ENCODE peak calls at places on chromosomes 6 and 20, in eight cellular contexts. J is fibroblast of lung, T is heart left ventricle, V is transverse colon, G is endodermal cell, X is left lung, B is upper lobe of right lung, O is thoracic aorta. A is an unnamed sample.

GRCh38 chr6:43174263-43175112 is 3.4 kb downstream of the SRF start:
- DNase-seq in T (peak; percentile 98), V (peak; percentile 98), X (peak; percentile 99), B (peak; percentile 96), O (peak; percentile 98), J (peak; percentile 99), G (peak; percentile 99), A (peak; percentile 97)

GRCh38 chr20:18404172-18404571 is 62.7 kb downstream of the DZANK1 start:
- DNase-seq in O (no peak), J (peak; percentile 18), T (no peak), X (no peak), B (no peak), G (no peak), V (no peak), A (no peak)

GRCh38 chr6:147868493-147869222 is 360.2 kb downstream of the SAMD5 start:
- DNase-seq in X (no peak), G (no peak), T (no peak), V (no peak), B (no peak), J (peak; percentile 35), O (no peak), A (no peak)

GRCh38 chr6:143607959-143608358 is 69.8 kb upstream of the PHACTR2 start:
- DNase-seq in O (no peak), G (no peak), V (no peak), T (no peak), J (peak; percentile 28), B (no peak), X (no peak), A (no peak)

GRCh38 chr6:108876929-108877775 is 28.9 kb downstream of the ARMC2 start:
- DNase-seq in G (no peak), O (peak; percentile 82), T (peak; percentile 92), B (no peak), V (peak; percentile 53), J (peak; percentile 51), X (peak; percentile 80), A (no peak)

GRCh38 chr20:24699321-24700165 is 230.1 kb downstream of the SYNDIG1 start:
- DNase-seq in B (peak; percentile 36), G (peak; percentile 24), V (no peak), X (no peak), O (no peak), J (no peak), T (no peak), A (no peak)

GRCh38 chr20:37379967-37380828 is 34.3 kb downstream of the SRC start:
- DNase-seq in X (peak; percentile 29), V (no peak), T (no peak), G (peak; percentile 51), B (no peak), J (peak; percentile 51), O (no peak), A (no peak)

GRCh38 chr6:67221226-67221625 is 1413.9 kb upstream of the ADGRB3 start:
- DNase-seq in O (no peak), X (no peak), J (no peak), T (no peak), B (no peak), V (no peak), G (no peak), A (no peak)

GRCh38 chr20:25867776-25868649 is 171.4 kb upstream of the ZNF337 start:
- DNase-seq in J (peak; percentile 50), B (peak; percentile 86), O (no peak), G (peak; percentile 88), T (peak; percentile 88), V (peak; percentile 64), X (peak; percentile 67), A (peak; percentile 64)

GRCh38 chr20:46757754-46758678 is 48.6 kb downstream of the SLC2A10 start:
- DNase-seq in V (peak; percentile 51), T (peak; percentile 40), G (peak; percentile 85), O (no peak), J (peak; percentile 38), X (peak; percentile 46), B (no peak), A (peak; percentile 39)

GRCh38 chr6:40395066-40395697 is 192.0 kb downstream of the LRFN2 start:
- DNase-seq in V (no peak), O (no peak), T (no peak), J (no peak), G (peak; percentile 24), X (no peak), B (no peak), A (no peak)

GRCh38 chr6:158211273-158212055 is 43.3 kb downstream of the GTF2H5 start:
- DNase-seq in G (no peak), B (no peak), J (peak; percentile 47), X (no peak), T (no peak), O (no peak), V (no peak), A (no peak)

GRCh38 chr6:82247634-82248232 is at the start of gene IBTK:
- DNase-seq in V (peak; percentile 96), X (peak; percentile 95), B (peak; percentile 96), G (peak; percentile 99), J (peak; percentile 90), O (peak; percentile 78), T (peak; percentile 95), A (peak; percentile 97)

GRCh38 chr6:82248233-82248735 is 740 bp upstream of the IBTK start:
- DNase-seq in J (peak; percentile 81), O (no peak), T (no peak), X (no peak), G (no peak), V (peak; percentile 21), B (no peak), A (peak; percentile 82)

GRCh38 chr6:82249381-82250253 is 2.1 kb upstream of the IBTK start:
- DNase-seq in O (no peak), B (no peak), T (no peak), G (no peak), J (peak; percentile 20), V (no peak), X (no peak), A (no peak)

GRCh38 chr6:82246802-82247633 is 526 bp downstream of the IBTK start:
- DNase-seq in B (no peak), J (peak; percentile 55), X (peak; percentile 64), T (peak; percentile 74), V (peak; percentile 64), G (peak; percentile 88), O (peak; percentile 21), A (no peak)

DNA sequence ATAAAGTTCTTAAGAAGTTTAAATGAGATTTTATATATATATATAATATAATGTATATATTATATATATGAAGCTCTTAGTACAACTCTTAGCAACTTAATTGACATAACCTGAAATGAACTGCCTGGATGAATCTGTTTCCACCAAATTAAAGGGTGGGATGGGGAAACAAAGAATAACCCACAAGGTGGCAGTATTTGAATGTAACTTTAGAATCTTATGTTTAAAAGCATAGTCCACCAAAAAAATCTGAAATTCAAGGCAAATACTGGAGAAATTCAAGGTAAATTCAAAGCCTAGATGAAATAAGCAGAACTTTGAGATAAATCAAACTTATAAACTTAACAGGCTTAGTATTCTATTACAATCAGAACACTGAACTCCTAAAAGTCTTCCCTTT is 4.4 kb upstream of the IBTK start:
- DNase-seq in G (no peak), B (no peak), X (no peak), O (no peak), T (no peak), J (peak; percentile 27), V (no peak), A (no peak)
- TF ChIP-seq CTCF in G (peak; percentile 77), B (peak; percentile 56), X (peak; percentile 40), O (peak; percentile 45), T (peak; percentile 45), J (peak; percentile 20), V (no peak), A (peak; percentile 57)

GRCh38 chr6:11432713-11433450 is 104.7 kb upstream of the TMEM170B start:
- DNase-seq in X (no peak), G (no peak), O (no peak), J (peak; percentile 92), B (no peak), V (no peak), T (no peak), A (no peak)

GRCh38 chr6:11430036-11430435 is 107.5 kb upstream of the TMEM170B start:
- DNase-seq in O (no peak), T (no peak), V (no peak), B (no peak), X (no peak), G (no peak), J (peak; percentile 66), A (no peak)

GRCh38 chr6:11429577-11429976 is 108.0 kb upstream of the TMEM170B start:
- DNase-seq in T (no peak), V (no peak), G (peak; percentile 87), X (no peak), J (peak; percentile 63), O (no peak), B (no peak), A (no peak)

GRCh38 chr6:11432091-11432490 is 105.5 kb upstream of the TMEM170B start:
- DNase-seq in X (no peak), J (no peak), O (no peak), G (no peak), B (no peak), V (no peak), T (no peak), A (no peak)

DNA sequence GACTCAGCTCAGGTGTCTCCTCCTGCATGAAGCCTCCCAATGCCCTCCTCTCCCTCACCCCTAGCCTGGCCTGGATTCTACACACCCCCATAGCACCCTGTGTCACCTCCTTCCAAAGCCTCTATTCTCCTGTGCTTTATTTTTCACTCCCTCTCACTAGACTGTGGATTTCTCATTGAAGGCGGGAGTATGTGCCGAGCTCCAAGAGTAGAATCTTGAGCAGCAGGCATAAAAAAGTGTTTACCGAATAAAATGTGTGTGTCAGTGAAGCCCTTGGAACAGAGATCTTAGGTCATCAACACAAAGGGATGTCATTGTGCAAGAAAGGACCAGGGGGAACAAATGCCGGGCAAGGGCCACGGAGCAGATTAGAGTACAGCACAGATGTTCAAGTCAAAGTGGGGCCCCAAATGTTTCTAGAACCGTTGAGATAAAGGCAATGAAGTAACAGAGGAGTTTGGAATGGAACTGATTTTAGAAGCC is 106.1 kb upstream of the TMEM170B start:
- DNase-seq in O (no peak), J (no peak), V (no peak), G (no peak), T (no peak), B (no peak), X (no peak), A (no peak)
- H3K27ac ChIP-seq in O (peak overlapping the region; percentile 92), J (no peak overlapping the region), V (no peak overlapping the region), G (no peak overlapping the region), T (no peak overlapping the region), B (peak overlapping the region; percentile 38), X (peak overlapping the region; percentile 66), A (no peak overlapping the region)

DNA sequence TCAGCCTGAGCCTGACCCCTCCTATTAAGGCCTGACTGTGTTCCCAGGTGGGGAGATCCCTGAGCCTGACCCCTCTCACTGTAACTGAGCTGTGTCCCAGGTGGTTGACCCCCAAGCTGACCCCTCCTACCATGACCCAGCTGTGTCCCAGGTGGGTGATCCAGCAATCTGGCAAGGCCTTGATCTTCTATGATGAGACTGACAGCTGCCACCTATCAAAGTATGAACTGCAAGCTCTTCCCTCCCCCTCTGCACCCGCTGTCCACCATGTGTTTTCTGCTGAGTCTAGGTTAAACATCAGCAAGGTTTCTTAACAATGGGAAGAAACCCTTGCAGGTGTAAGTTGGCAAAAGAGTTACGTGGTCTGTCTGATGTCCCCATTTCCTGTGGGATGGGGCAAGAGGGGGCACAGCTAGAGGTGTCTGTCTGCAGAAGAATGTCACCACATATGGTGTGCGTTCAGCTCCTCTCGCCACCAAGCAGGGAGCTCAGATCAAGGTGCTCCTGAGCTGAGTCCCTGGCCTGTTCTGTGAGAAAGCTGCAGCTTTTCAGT is 5.9 kb downstream of the PXDC1 start:
- DNase-seq in B (no peak), G (no peak), J (no peak), V (peak; percentile 3), X (no peak), O (no peak), T (no peak), A (no peak)
- H3K4me1 ChIP-seq in B (peaks cover 65% of the 10 kb centered on the region), G (no peaks in the 10 kb centered on the region), J (peaks cover 16% of the 10 kb centered on the region), V (peaks cover 72% of the 10 kb centered on the region), X (peaks cover 91% of the 10 kb centered on the region), O (peaks cover 66% of the 10 kb centered on the region), T (peaks cover 42% of the 10 kb centered on the region), A (peaks cover 69% of the 10 kb centered on the region)

GRCh38 chr6:41426888-41427641 is 91.7 kb downstream of the NCR2 start:
- DNase-seq in V (no peak), J (no peak), X (no peak), O (no peak), T (peak; percentile 39), G (peak; percentile 66), B (no peak), A (no peak)
- TF ChIP-seq CTCF in V (no peak), J (no peak), X (no peak), O (no peak), T (no peak), G (no peak), B (no peak), A (no peak)